ENCODE peak calls at places on chromosome 10, in eight cellular contexts. V is HFFc6, Z is epithelial cell of proximal tubule, X is AG10803, Q is mucosa of descending colon, H is right atrium auricular region, G is body of pancreas, N is progenitor cell of endocrine pancreas. K is an unnamed sample.

GRCh38 chr10:43939939-43940810 is 291.5 kb upstream of the ZNF32 start:
- DNase-seq in G (no peak), X (peak), N (no peak), Z (no peak), H (peak), Q (no peak), V (peak), K (no peak)

GRCh38 chr10:119637631-119638030 is 13.5 kb upstream of the BAG3 start:
- DNase-seq in Z (no peak), G (no peak), H (no peak), V (no peak), N (no peak), X (no peak), Q (no peak), K (no peak)

GRCh38 chr10:127215882-127216281 is 19.5 kb upstream of the INSYN2A start:
- DNase-seq in X (no peak), Q (no peak), Z (no peak), N (no peak), H (no peak), G (no peak), V (no peak), K (no peak)

GRCh38 chr10:104483582-104483981 is 129.9 kb downstream of the CFAP58 start:
- DNase-seq in H (no peak), Q (no peak), G (no peak), X (no peak), N (no peak), Z (no peak), V (no peak), K (no peak)

GRCh38 chr10:132538790-132539421 is 1.3 kb downstream of the INPP5A start:
- DNase-seq in V (no peak), G (peak), H (no peak), X (no peak), Z (no peak), N (no peak), Q (peak), K (no peak)

GRCh38 chr10:29253096-29254029 is 35.5 kb upstream of the LYZL1 start:
- DNase-seq in X (peak), Q (no peak), N (no peak), G (no peak), H (no peak), V (no peak), Z (no peak), K (no peak)

GRCh38 chr10:129605266-129605985 is 138.4 kb downstream of the MGMT start:
- DNase-seq in X (peak), Z (no peak), V (no peak), G (no peak), N (no peak), Q (no peak), H (no peak), K (no peak)

GRCh38 chr10:9302142-9302746 is 1247.8 kb downstream of the GATA3 start:
- DNase-seq in N (no peak), Q (no peak), H (no peak), Z (peak), V (peak), G (no peak), X (peak), K (no peak)

GRCh38 chr10:93921338-93921737 is 27.6 kb downstream of the SLC35G1 start:
- DNase-seq in V (no peak), X (no peak), Z (no peak), Q (no peak), N (no peak), G (no peak), H (no peak), K (peak)

GRCh38 chr10:60283397-60283796 is 106.3 kb downstream of the ANK3 start:
- DNase-seq in H (no peak), V (no peak), Z (no peak), G (no peak), Q (no peak), N (no peak), X (no peak), K (no peak)

GRCh38 chr10:101287922-101288638 is 58.8 kb upstream of the LBX1 start:
- DNase-seq in N (no peak), H (no peak), Q (no peak), X (no peak), V (no peak), Z (no peak), G (no peak), K (no peak)

GRCh38 chr10:24208661-24209420 is at the start of gene KIAA1217:
- DNase-seq in V (no peak), H (peak), G (peak), Q (peak), X (peak), Z (no peak), N (peak), K (peak)

GRCh38 chr10:17527530-17528146 is 73.2 kb upstream of the ST8SIA6 start:
- DNase-seq in G (no peak), Z (no peak), X (peak), V (peak), N (no peak), Q (no peak), H (no peak), K (no peak)

GRCh38 chr10:43926875-43927406 is 278.3 kb upstream of the ZNF32 start:
- DNase-seq in Q (no peak), X (no peak), G (no peak), N (no peak), H (no peak), V (no peak), Z (no peak), K (no peak)

GRCh38 chr10:31949266-31949665 is 20.6 kb upstream of the ARHGAP12 start:
- DNase-seq in Q (no peak), V (no peak), X (no peak), H (no peak), N (no peak), Z (no peak), G (no peak), K (no peak)

GRCh38 chr10:33547976-33548375 is 213.5 kb upstream of the NRP1 start:
- DNase-seq in G (no peak), Z (no peak), X (no peak), Q (no peak), N (no peak), H (no peak), V (no peak), K (no peak)

GRCh38 chr10:89476150-89476549 is 59.2 kb downstream of the SLC16A12 start:
- DNase-seq in Q (no peak), G (no peak), V (no peak), Z (no peak), H (no peak), N (no peak), X (no peak), K (no peak)

GRCh38 chr10:131314799-131315198 is 3.3 kb upstream of the TCERG1L start:
- DNase-seq in Z (no peak), X (no peak), V (no peak), N (no peak), H (no peak), Q (no peak), G (no peak), K (no peak)

GRCh38 chr10:63583909-63584747 is 62.9 kb downstream of the REEP3 start:
- DNase-seq in H (no peak), X (peak), N (no peak), V (no peak), Q (no peak), G (no peak), Z (no peak), K (no peak)

GRCh38 chr10:97200616-97201015 is 14.9 kb upstream of the SLIT1 start:
- DNase-seq in Q (no peak), Z (no peak), H (no peak), V (no peak), X (no peak), N (no peak), G (no peak), K (no peak)

GRCh38 chr10:97195654-97196212 is 10.0 kb upstream of the SLIT1 start:
- DNase-seq in G (no peak), H (no peak), V (no peak), N (no peak), X (no peak), Q (no peak), Z (no peak), K (no peak)

GRCh38 chr10:97197030-97197500 is 11.3 kb upstream of the SLIT1 start:
- DNase-seq in G (no peak), Q (no peak), X (no peak), H (no peak), N (no peak), V (no peak), Z (no peak), K (no peak)

GRCh38 chr10:97192952-97193435 is 7.2 kb upstream of the SLIT1 start:
- DNase-seq in X (no peak), Q (no peak), G (no peak), H (no peak), N (no peak), V (no peak), Z (no peak), K (no peak)

GRCh38 chr10:97196213-97197029 is 10.7 kb upstream of the SLIT1 start:
- DNase-seq in G (peak), N (peak), Z (no peak), V (no peak), Q (peak), H (no peak), X (peak), K (peak)
- TF ChIP-seq CTCF in G (peak), N (peak), Z (peak), V (peak), Q (peak), H (peak), X (peak), K (peak)

DNA sequence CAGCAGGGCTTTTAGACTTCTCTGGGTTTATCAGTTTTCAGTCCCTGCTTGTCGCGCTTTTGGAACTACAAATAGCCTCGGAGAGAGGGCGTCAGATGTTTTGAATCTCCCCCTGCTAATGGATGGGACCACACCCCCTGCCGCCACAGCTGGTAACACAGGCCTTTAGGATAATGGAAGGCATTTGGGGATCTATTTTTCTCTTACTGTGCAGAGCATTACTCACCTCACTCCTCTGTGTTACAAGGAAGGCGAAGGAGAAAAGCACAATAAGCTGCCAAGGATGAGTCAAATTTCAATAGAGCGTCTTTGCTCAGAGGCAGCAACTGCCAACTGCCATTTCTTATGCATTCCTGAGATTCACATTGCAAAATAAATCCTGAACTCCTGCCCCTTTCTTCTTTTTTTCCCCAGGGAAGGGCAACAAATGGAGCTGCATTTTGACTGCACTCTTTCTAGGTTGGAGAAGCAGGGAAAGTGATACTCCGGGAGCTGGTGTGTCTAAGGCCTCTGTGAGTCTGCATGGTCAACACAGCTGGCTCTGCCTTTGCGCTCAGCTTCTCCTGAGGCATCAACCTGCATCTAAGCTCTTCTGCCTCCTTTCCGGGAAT is 31.5 kb upstream of the SMNDC1 start:
- DNase-seq in Q (no peak), X (peak), V (peak), Z (peak), N (no peak), G (no peak), H (no peak), K (no peak)
- TF ChIP-seq CTCF in Q (no peak), X (peak), V (peak), Z (no peak), N (no peak), G (no peak), H (no peak), K (no peak)

DNA sequence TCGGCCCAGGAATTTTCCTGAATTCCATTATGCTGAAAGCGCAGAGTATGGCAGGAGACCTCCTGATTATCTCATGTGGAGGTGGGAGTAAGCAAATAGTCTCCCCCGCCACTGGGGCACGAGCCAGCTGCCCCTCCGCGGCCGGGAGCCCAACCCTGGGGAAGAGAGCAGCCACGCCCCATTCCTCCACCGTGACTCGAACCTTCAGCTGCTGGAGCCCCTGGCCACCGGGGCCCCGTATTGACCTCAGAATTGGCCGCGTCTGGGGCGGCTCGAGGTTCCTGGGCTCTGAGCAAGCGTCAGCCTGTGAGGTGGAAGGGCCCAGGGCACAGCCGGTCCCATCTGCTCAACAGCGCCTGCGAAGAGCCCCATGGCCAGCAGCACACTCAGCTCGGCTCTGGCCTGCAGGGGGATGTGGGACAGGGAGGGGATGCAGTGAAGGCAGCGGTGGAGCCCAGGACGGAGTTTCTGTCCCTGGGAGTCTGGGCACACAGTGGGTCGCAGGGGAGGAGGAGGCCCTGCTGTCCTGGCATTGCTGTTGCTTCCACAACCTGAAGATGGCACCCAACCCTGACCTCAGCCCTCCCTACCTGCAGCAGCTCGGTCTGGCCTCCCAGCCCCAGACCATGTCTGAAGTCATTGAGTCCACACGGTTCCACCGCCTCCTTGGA is 97.8 kb downstream of the CHST15 start:
- DNase-seq in Z (no peak), X (peak), H (peak), G (peak), V (peak), Q (peak), N (no peak), K (peak)
- TF ChIP-seq CTCF in Z (peak), X (peak), H (no peak), G (no peak), V (peak), Q (no peak), N (peak), K (peak)

GRCh38 chr10:49611815-49612512 is 1.9 kb downstream of the SLC18A3 start:
- DNase-seq in G (no peak), Z (no peak), H (no peak), X (no peak), Q (no peak), V (no peak), N (no peak), K (no peak)

GRCh38 chr10:49613882-49614241 is at the start of gene CHAT:
- DNase-seq in N (no peak), G (no peak), Q (no peak), Z (no peak), X (no peak), H (no peak), V (no peak), K (no peak)

GRCh38 chr10:49613160-49613881 is 516 bp upstream of the CHAT start:
- DNase-seq in V (no peak), Q (no peak), Z (no peak), X (no peak), H (no peak), N (no peak), G (no peak), K (no peak)

GRCh38 chr10:49611166-49611814 is 1.2 kb downstream of the SLC18A3 start:
- DNase-seq in Q (no peak), V (no peak), H (no peak), Z (no peak), X (no peak), N (no peak), G (no peak), K (no peak)

DNA sequence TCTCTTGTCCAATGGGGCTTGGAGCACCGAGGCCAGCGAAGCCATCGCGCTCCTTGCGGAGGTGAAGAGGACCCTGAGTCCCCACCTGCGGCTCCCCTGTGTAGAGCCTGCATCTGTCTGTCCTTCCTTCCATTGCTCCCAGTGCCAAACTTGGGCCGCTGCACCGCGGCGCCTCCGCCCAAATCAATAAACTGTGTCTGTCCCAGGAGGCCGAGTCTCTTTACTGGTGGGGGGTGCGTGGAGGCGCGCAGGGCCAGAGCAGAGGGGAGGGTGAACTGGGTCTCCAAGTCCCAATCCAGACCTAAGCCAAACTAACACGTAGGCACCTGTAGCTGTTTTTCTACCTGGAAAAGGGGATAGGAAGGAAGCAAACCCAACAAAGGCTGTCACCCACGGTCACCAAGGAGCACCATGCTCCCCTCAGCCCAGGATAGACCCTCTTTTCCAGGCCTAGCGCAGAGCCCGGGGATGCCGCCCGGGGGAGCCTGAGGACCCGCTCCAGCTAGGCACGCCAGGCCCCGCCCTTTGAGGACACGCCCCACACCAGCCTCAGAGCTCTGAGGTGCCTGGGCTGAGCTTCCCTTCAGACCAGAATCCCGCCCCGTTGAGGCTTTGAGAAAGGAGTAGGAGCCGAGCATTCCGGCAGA is 1.2 kb upstream of the CHAT start:
- DNase-seq in V (no peak), G (no peak), Z (no peak), H (no peak), Q (no peak), X (no peak), N (no peak), K (no peak)
- TF ChIP-seq CTCF in V (no peak), G (no peak), Z (no peak), H (no peak), Q (no peak), X (no peak), N (no peak), K (no peak)

K was measured in colonic mucosa.